ENCODE peak calls at places on chromosomes 1 and 21, in six cellular contexts. O is CD8-positive, alpha-beta T cell; I is cardiac muscle cell; T is fibroblast of villous mesenchyme; V is endothelial cell; J is suprapubic skin. F is an unnamed sample.

GRCh38 chr1:240350910-240351331 is 259.2 kb downstream of the FMN2 start:
- DNase-seq in O (no peak), I (no peak), T (peak), V (no peak), J (no peak), F (no peak)

GRCh38 chr1:221470000-221470698 is 271.7 kb downstream of the DUSP10 start:
- DNase-seq in O (no peak), I (no peak), T (no peak), V (no peak), J (no peak), F (no peak)

GRCh38 chr1:234933475-234933874 is 195.2 kb downstream of the TOMM20 start:
- DNase-seq in O (no peak), I (peak), T (peak), V (no peak), J (peak), F (no peak)

GRCh38 chr21:16280731-16281130 is 550.9 kb downstream of the USP25 start:
- DNase-seq in O (no peak), I (peak), T (peak), V (no peak), J (no peak), F (no peak)

GRCh38 chr1:60388092-60388987 is 314.8 kb upstream of the C1orf87 start:
- DNase-seq in O (no peak), I (peak), T (no peak), V (no peak), J (no peak), F (no peak)

GRCh38 chr1:60740154-60740553 is 342.2 kb upstream of the NFIA start:
- DNase-seq in O (no peak), I (no peak), T (no peak), V (no peak), J (no peak), F (no peak)

GRCh38 chr1:41102208-41102607 is 80.7 kb upstream of the SLFNL1 start:
- DNase-seq in O (no peak), I (peak), T (peak), V (no peak), J (peak), F (no peak)

GRCh38 chr1:33363470-33363861 is 42.6 kb upstream of the A3GALT2 start:
- DNase-seq in O (no peak), I (no peak), T (no peak), V (no peak), J (peak), F (no peak)

GRCh38 chr1:167173516-167174184 is 47.0 kb upstream of the POU2F1 start:
- DNase-seq in O (no peak), I (peak), T (no peak), V (no peak), J (no peak), F (no peak)

GRCh38 chr1:183807549-183808168 is 2.7 kb downstream of the RGL1 start:
- DNase-seq in O (no peak), I (peak), T (peak), V (no peak), J (no peak), F (no peak)

GRCh38 chr1:179321533-179322216 is 28.1 kb downstream of the SOAT1 start:
- DNase-seq in O (no peak), I (no peak), T (no peak), V (no peak), J (no peak), F (no peak)

GRCh38 chr1:9351654-9352271 is 59.1 kb downstream of the SPSB1 start:
- DNase-seq in O (no peak), I (no peak), T (no peak), V (no peak), J (no peak), F (no peak)

GRCh38 chr1:113178522-113178921 is 105.5 kb downstream of the LRIG2 start:
- DNase-seq in O (no peak), I (peak), T (no peak), V (no peak), J (no peak), F (no peak)

GRCh38 chr21:41948404-41948895 is 5.4 kb downstream of the C2CD2 start:
- DNase-seq in O (no peak), I (no peak), T (no peak), V (no peak), J (no peak), F (no peak)

GRCh38 chr1:65147424-65148177 is 402 bp upstream of the AK4 start:
- DNase-seq in O (no peak), I (peak), T (no peak), V (peak), J (peak), F (no peak)

GRCh38 chr1:203342192-203342940 is 8.6 kb downstream of the FMOD start:
- DNase-seq in O (no peak), I (peak), T (peak), V (peak), J (no peak), F (peak)

GRCh38 chr1:212634252-212634651 is 25.7 kb downstream of the ATF3 start:
- DNase-seq in O (no peak), I (no peak), T (no peak), V (no peak), J (no peak), F (no peak)

GRCh38 chr1:65965597-65965996 is 172.9 kb downstream of the PDE4B start:
- DNase-seq in O (no peak), I (no peak), T (no peak), V (no peak), J (no peak), F (no peak)

DNA sequence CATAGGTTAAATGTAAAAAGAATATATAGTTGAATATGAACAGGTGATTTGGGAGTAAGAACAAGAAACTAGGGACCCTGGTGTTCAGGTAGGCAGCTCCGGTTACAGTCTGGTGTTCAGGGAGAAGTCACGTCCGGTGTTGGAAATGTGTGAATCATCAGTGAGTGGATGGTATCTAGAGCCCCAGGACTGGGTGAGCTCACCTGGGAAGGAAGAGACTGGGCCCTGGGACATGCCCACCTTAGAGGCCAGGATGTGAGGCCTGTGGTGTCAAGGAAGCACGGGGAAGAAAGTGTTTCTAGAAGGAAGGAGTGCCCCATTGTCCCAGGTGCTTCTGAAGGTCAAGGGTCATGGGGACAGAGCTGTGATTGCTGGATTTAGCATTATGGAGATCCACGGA is 1.5 kb upstream of the GJB3 start:
- DNase-seq in O (no peak), I (no peak), T (no peak), V (no peak), J (peak), F (no peak)
- TF ChIP-seq CTCF in O (no peak), I (no peak), T (no peak), V (no peak), J (no peak), F (no peak)

DNA sequence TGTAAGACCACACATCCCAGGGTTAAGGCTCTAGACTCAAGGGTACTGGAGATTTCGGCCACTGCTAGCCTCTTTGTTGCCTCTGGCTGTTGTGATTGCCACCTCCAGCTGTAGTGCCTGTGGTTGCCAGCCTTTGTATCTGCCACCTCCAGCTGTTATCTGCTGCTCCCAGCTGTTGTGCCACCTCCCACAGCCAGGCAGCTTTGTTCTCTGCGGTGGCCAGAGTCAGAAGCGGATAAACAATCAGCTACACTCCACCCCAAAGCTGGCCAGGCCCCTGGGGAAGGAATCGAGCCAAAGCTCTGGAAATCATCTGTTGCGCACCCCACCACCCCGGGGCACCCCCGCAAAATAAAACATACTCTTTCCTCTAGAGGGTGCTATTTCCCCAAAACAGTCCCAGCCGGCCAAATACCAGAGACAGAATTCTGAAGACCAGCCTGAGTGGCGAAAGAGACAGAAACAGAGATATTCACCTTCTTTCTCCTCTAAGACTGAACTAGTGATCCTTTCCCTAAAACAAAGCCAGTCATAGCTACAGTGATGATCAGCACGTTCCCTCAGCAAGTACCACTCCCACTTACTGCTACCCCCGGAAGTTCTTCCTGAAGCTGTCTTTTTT is 14.8 kb upstream of the PIGM start:
- DNase-seq in O (peak), I (peak), T (peak), V (peak), J (no peak), F (no peak)
- TF ChIP-seq CTCF in O (peak), I (peak), T (peak), V (peak), J (peak), F (peak)

GRCh38 chr21:33031152-33031551 is 5.4 kb downstream of the OLIG2 start:
- DNase-seq in O (no peak), I (no peak), T (no peak), V (no peak), J (no peak), F (no peak)

GRCh38 chr21:33033961-33034413 is 8.3 kb downstream of the OLIG2 start:
- DNase-seq in O (no peak), I (no peak), T (no peak), V (no peak), J (no peak), F (no peak)

GRCh38 chr21:33033094-33033951 is 7.6 kb downstream of the OLIG2 start:
- DNase-seq in O (no peak), I (no peak), T (no peak), V (no peak), J (no peak), F (no peak)

GRCh38 chr21:33031562-33031961 is 5.8 kb downstream of the OLIG2 start:
- DNase-seq in O (no peak), I (no peak), T (no peak), V (no peak), J (no peak), F (no peak)

DNA sequence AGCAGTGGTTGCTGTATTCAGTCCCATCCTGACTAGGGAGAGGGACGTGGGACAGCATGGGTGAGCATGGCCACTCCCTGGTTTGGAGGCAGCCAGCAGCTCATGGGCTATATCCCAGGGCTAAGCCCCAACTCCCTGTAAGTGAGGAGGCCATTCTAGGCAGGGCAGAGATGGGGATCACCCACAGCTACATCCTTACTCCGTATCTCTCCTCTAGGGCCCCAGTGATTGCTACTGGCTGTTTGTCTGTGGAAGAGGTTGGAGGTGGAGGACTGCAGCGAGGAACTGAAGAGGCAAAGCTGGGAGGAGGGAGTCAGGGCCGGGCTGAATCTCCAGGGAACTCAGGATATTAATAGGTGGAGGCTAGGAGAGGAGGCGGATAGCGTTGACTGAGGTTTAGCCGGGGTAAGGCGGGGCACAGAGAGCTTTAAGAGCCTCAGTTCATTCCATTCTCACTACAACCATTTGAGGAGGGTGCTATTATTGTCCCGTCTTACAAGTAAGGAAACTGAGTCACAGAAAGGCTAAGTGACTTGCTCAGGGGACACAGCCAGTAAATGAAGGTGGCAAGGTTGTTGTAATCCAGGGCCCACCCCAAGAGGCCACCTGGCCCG is 6.8 kb downstream of the OLIG2 start:
- DNase-seq in O (no peak), I (no peak), T (no peak), V (no peak), J (no peak), F (no peak)
- TF ChIP-seq CTCF in O (no peak), I (no peak), T (no peak), V (no peak), J (no peak), F (no peak)

DNA sequence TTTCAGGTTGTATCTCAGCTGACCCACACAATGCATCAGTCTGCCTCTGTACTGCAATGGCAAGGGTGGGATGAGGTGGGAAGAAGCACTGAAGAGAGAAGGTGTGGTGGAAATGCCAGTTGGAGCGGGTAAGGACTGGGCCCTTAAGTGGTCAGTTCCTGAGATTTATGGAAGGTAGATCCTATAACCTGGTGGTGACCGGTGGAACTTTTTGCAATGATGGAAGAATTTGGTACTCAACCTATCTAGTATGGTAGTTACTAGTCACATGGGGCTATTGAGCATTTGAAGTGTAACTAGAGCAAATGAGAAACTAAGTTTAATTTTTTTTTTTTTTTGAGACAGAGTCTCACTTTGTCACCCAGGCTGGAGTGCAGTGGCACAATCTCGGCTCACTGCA is 8.2 kb upstream of the HPCAL4 start:
- DNase-seq in O (no peak), I (no peak), T (no peak), V (no peak), J (no peak), F (no peak)
- TF ChIP-seq CTCF in O (no peak), I (no peak), T (peak), V (peak), J (no peak), F (no peak)

GRCh38 chr1:156102634-156103511 is 11.6 kb upstream of the LMNA start:
- DNase-seq in O (no peak), I (peak), T (peak), V (no peak), J (no peak), F (no peak)
- TF ChIP-seq CTCF in O (no peak), I (no peak), T (no peak), V (no peak), J (no peak), F (no peak)

GRCh38 chr21:45528981-45529784 is 13.1 kb downstream of the SLC19A1 start:
- DNase-seq in O (peak), I (no peak), T (no peak), V (no peak), J (peak), F (no peak)
- TF ChIP-seq CTCF in O (no peak), I (no peak), T (no peak), V (no peak), J (no peak), F (no peak)

DNA sequence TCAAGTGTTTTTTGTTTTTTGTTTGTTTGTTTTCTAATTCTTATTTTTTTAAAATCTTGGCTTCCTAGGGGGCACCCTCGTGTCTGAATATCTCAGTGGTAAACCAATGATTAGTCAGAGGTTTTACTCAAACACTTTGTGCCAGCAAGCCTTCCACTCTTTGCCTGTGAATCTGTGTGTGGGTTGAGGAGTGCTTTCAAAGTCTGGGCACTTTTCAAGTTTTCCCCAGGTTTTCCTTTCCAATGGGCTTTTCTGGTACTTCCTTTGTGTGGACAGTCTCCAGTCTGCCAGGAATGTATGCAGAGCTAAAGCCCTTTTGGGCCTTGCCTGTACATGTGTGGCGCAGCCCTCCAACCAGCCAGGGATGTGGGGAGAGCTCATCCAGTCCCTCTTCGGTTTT is 9.7 kb upstream of the PPIE start:
- DNase-seq in O (no peak), I (peak), T (no peak), V (no peak), J (no peak), F (no peak)
- TF ChIP-seq CTCF in O (no peak), I (no peak), T (no peak), V (no peak), J (no peak), F (no peak)

GRCh38 chr1:149942207-149942606 is 5.5 kb upstream of the MTMR11 start:
- DNase-seq in O (no peak), I (peak), T (peak), V (peak), J (no peak), F (no peak)
- TF ChIP-seq CTCF in O (no peak), I (peak), T (peak), V (no peak), J (no peak), F (no peak)

GRCh38 chr1:223531742-223532341 is 133.7 kb downstream of the CAPN8 start:
- DNase-seq in O (no peak), I (peak), T (peak), V (peak), J (no peak), F (peak)
- TF ChIP-seq CTCF in O (peak), I (peak), T (peak), V (peak), J (peak), F (peak)

GRCh38 chr1:182806015-182806678 is 16.6 kb downstream of the NPL start:
- DNase-seq in O (no peak), I (no peak), T (no peak), V (no peak), J (no peak), F (no peak)
- TF ChIP-seq CTCF in O (no peak), I (no peak), T (no peak), V (no peak), J (no peak), F (no peak)